ENCODE peak calls at places on chromosomes 2 and 18, in eight cellular contexts. F is T-cell; R is non-pigmented ciliary epithelial cell; G is mucosa of descending colon; V is CD4-positive, alpha-beta T cell; Z is foreskin fibroblast; S is brain microvascular endothelial cell; I is stimulated activated CD4-positive, alpha-beta T cell treated with anti-CD3 and anti-CD28 coated beads, Interleukin-2, amount 100 ng/mL, for 48 hours. D is an unnamed sample.

GRCh38 chr2:164066095-164066494 is 330.3 kb upstream of the FIGN start:
- DNase-seq in F (no peak), I (no peak), G (no peak), R (no peak), S (no peak), V (no peak), Z (no peak), D (no peak)

GRCh38 chr2:44170337-44170736 is 1.7 kb downstream of the PPM1B start:
- DNase-seq in S (no peak), R (no peak), V (no peak), F (no peak), G (no peak), I (no peak), Z (peak), D (no peak)

GRCh38 chr2:173972636-173973035 is 7.5 kb upstream of the SP3 start:
- DNase-seq in S (no peak), V (no peak), F (no peak), I (no peak), G (no peak), R (no peak), Z (no peak), D (no peak)

GRCh38 chr2:229901819-229902218 is 20.0 kb downstream of the TRIP12 start:
- DNase-seq in G (no peak), V (no peak), I (no peak), F (no peak), S (peak), R (no peak), Z (peak), D (no peak)

GRCh38 chr2:238684362-238685326 is 163.2 kb upstream of the TWIST2 start:
- DNase-seq in I (no peak), V (no peak), Z (peak), S (peak), R (peak), F (no peak), G (no peak), D (no peak)

GRCh38 chr2:134594399-134594798 is 124.4 kb downstream of the TMEM163 start:
- DNase-seq in V (no peak), I (no peak), Z (no peak), F (no peak), G (no peak), S (no peak), R (no peak), D (peak)

GRCh38 chr2:96354492-96354891 is 18.9 kb downstream of the NCAPH start:
- DNase-seq in S (no peak), V (no peak), Z (no peak), R (no peak), I (no peak), F (no peak), G (no peak), D (no peak)

GRCh38 chr18:3305354-3305762 is 43.4 kb downstream of the MYL12B start:
- DNase-seq in V (peak), Z (peak), G (no peak), R (peak), I (peak), F (peak), S (peak), D (no peak)

GRCh38 chr2:23700627-23701026 is 226.3 kb downstream of the ATAD2B start:
- DNase-seq in I (no peak), R (no peak), V (no peak), G (no peak), Z (no peak), F (no peak), S (no peak), D (no peak)

GRCh38 chr2:151030663-151031230 is 230.9 kb downstream of the RBM43 start:
- DNase-seq in Z (no peak), F (no peak), S (no peak), R (no peak), V (no peak), G (no peak), I (peak), D (peak)

GRCh38 chr2:157572725-157573124 is 55.9 kb downstream of the ACVR1C start:
- DNase-seq in G (no peak), S (no peak), R (no peak), F (no peak), I (no peak), Z (no peak), V (no peak), D (peak)

GRCh38 chr18:45651269-45651668 is 36.0 kb downstream of the SLC14A2 start:
- DNase-seq in Z (no peak), V (no peak), R (no peak), F (no peak), S (no peak), G (no peak), I (no peak), D (peak)